ENCODE peak calls at places on chromosomes 2 and 18, in ten cellular contexts. M is WERI-Rb-1, K is tibial artery, G is prostate gland, I is IMR-90, N is AG04450, D is GM23338, Z is BJ, S is heart right ventricle, B is dorsolateral prefrontal cortex. Q is an unnamed sample. For H3K27me3, the result is how much of the 10 kb centered on the place peaks cover.

GRCh38 chr2:16318474-16319195 is 347.0 kb downstream of the CYRIA start:
- DNase-seq in M (peak), K (no peak), G (no peak), I (no peak), N (no peak), D (peak), Z (no peak), S (no peak), B (no peak), Q (peak)

GRCh38 chr2:3343012-3343411 is 34.6 kb downstream of the EIPR1 start:
- DNase-seq in M (no peak), K (no peak), G (peak), I (no peak), N (no peak), D (no peak), Z (no peak), S (no peak), B (no peak), Q (no peak)

GRCh38 chr2:64325852-64326577 is 127.9 kb upstream of the LGALSL start:
- DNase-seq in M (peak), K (no peak), G (no peak), I (no peak), N (no peak), D (no peak), Z (no peak), S (no peak), B (no peak), Q (no peak)

GRCh38 chr2:10824191-10824590 is 11.6 kb upstream of the PDIA6 start:
- DNase-seq in M (no peak), K (no peak), G (no peak), I (no peak), N (no peak), D (no peak), Z (no peak), S (no peak), B (no peak), Q (no peak)

GRCh38 chr2:214019973-214020345 is 390.9 kb upstream of the VWC2L start:
- DNase-seq in M (no peak), K (no peak), G (no peak), I (no peak), N (no peak), D (no peak), Z (no peak), S (no peak), B (no peak), Q (no peak)

GRCh38 chr2:238106698-238107524 is 6.8 kb downstream of the ESPNL start:
- DNase-seq in M (peak), K (peak), G (no peak), I (no peak), N (no peak), D (peak), Z (no peak), S (no peak), B (peak), Q (peak)

GRCh38 chr2:28233070-28233718 is 159.5 kb upstream of the FOSL2 start:
- DNase-seq in M (no peak), K (no peak), G (no peak), I (peak), N (no peak), D (no peak), Z (no peak), S (no peak), B (no peak), Q (no peak)

GRCh38 chr2:230908595-230909191 is 16.3 kb downstream of the GPR55 start:
- DNase-seq in M (no peak), K (no peak), G (no peak), I (peak), N (peak), D (no peak), Z (peak), S (no peak), B (no peak), Q (no peak)

GRCh38 chr2:44638649-44639048 is 276.9 kb downstream of the CAMKMT start:
- DNase-seq in M (no peak), K (no peak), G (no peak), I (no peak), N (no peak), D (peak), Z (no peak), S (peak), B (no peak), Q (no peak)

GRCh38 chr2:96860065-96861029 is 2.5 kb upstream of the ANKRD39 start:
- DNase-seq in M (no peak), K (no peak), G (no peak), I (no peak), N (no peak), D (no peak), Z (no peak), S (no peak), B (no peak), Q (no peak)

DNA sequence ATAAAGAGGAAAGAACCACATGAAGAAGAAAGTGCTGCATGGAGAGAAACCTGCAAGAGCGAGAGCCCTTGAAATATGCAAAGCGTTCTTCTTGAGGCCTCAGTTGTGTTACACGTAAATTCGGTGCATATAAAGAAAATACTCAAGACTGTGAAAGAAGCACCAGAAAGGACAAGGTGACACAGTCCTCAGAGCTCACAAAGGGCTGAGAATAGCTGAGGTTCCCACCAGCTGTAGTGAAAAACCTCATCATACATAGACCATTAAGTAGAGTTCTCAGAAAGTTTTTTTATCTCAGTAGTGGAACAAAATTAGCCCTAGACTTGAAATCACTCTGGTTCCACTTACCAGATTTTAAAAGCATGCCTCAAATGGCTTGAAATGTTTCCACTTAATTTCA is 980.7 kb upstream of the CRIM1 start:
- DNase-seq in M (no peak), K (no peak), G (no peak), I (no peak), N (no peak), D (no peak), Z (no peak), S (no peak), B (no peak), Q (no peak)
- H3K27me3 ChIP-seq in M (under half), K (under half), G (under half), I (under half), N (under half), D (under half), Z (under half), S (under half), B (under half), Q (under half)

DNA sequence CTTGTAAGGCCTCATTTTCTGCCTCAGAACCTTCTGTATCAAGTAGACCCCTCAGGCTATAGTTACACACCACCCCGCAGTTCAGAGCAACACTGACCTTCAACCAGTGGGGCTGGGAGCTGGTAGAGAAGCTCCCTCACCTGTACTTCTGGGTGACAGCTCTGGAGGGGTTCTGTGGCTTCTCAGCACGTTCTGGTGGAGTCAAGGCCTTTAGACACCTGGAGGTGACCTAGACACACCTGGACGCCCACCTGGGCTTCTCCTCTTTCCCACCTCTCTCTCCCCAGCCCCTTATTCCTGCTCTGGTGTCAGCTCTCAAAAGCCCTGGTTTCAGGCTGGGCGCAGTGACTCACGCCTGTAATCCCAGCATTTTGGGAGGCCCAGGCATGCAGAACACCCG is 7.3 kb upstream of the CIB4 start:
- DNase-seq in M (peak), K (no peak), G (no peak), I (no peak), N (no peak), D (no peak), Z (no peak), S (no peak), B (no peak), Q (no peak)
- H3K27me3 ChIP-seq in M (under half), K (under half), G (under half), I (half or more), N (half or more), D (under half), Z (under half), S (under half), B (under half), Q (under half)

DNA sequence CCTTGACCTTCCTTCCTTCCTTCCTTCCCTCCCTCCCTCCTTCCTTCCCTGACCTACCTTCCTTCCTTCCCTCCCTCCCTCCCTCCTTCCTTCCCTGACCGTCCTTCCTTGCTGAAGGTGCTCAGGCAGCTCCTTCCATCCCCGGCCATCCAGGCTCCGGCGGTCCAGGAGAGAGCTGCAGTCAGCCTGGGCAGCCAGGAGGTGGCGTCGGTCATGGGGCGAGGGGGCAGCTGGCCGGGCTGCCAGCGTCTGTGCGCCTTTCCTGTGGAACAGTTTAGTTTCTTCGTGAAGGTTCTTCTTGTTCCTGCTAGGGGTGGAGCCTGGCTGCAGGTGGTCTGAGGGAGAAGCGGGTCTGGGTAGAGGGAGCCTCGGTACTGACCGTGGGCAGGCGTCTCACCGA is 15.7 kb downstream of the GPR35 start:
- DNase-seq in M (peak), K (no peak), G (no peak), I (no peak), N (no peak), D (peak), Z (no peak), S (no peak), B (no peak), Q (peak)
- H3K27me3 ChIP-seq in M (under half), K (under half), G (under half), I (under half), N (under half), D (under half), Z (under half), S (under half), B (under half), Q (under half)

GRCh38 chr2:69815717-69816116 is 13.7 kb upstream of the GMCL1 start:
- DNase-seq in M (no peak), K (no peak), G (no peak), I (no peak), N (no peak), D (no peak), Z (no peak), S (no peak), B (no peak), Q (peak)
- H3K27me3 ChIP-seq in M (under half), K (under half), G (under half), I (under half), N (under half), D (under half), Z (under half), S (under half), B (under half), Q (under half)

DNA sequence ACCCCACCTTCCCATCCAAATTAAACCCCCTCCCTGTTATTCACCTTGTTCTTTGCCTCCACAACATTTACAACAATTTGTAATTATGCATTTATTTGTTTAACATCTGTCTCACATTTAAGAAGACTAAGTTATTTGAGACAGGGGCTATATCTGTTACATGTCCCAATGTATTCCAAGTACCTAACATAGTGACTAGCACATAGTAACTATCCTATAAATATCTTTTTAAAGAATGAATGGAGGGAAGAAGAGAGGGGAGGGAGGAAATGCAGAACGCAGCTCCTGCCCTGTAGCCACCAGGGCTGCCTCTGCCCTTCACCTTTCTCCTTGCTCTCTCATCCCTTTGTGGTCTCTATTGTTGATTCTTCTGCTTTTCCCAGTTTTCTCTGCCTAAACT is 40.6 kb downstream of the HDHD2 start:
- DNase-seq in M (no peak), K (no peak), G (no peak), I (no peak), N (no peak), D (no peak), Z (no peak), S (no peak), B (no peak), Q (no peak)
- H3K27me3 ChIP-seq in M (under half), K (under half), G (under half), I (under half), N (under half), D (under half), Z (under half), S (under half), B (under half), Q (under half)

GRCh38 chr2:42135381-42136312 is 33.5 kb upstream of the EML4 start:
- DNase-seq in M (no peak), K (no peak), G (no peak), I (no peak), N (no peak), D (no peak), Z (no peak), S (no peak), B (no peak), Q (no peak)

GRCh38 chr2:42140501-42140900 is 28.7 kb upstream of the EML4 start:
- DNase-seq in M (no peak), K (no peak), G (no peak), I (no peak), N (no peak), D (no peak), Z (no peak), S (no peak), B (no peak), Q (no peak)

GRCh38 chr2:42136832-42137821 is 32.0 kb upstream of the EML4 start:
- DNase-seq in M (no peak), K (no peak), G (no peak), I (no peak), N (no peak), D (no peak), Z (no peak), S (no peak), B (no peak), Q (no peak)

GRCh38 chr2:42139141-42139540 is 30.0 kb upstream of the EML4 start:
- DNase-seq in M (no peak), K (no peak), G (no peak), I (no peak), N (no peak), D (no peak), Z (no peak), S (no peak), B (no peak), Q (no peak)

DNA sequence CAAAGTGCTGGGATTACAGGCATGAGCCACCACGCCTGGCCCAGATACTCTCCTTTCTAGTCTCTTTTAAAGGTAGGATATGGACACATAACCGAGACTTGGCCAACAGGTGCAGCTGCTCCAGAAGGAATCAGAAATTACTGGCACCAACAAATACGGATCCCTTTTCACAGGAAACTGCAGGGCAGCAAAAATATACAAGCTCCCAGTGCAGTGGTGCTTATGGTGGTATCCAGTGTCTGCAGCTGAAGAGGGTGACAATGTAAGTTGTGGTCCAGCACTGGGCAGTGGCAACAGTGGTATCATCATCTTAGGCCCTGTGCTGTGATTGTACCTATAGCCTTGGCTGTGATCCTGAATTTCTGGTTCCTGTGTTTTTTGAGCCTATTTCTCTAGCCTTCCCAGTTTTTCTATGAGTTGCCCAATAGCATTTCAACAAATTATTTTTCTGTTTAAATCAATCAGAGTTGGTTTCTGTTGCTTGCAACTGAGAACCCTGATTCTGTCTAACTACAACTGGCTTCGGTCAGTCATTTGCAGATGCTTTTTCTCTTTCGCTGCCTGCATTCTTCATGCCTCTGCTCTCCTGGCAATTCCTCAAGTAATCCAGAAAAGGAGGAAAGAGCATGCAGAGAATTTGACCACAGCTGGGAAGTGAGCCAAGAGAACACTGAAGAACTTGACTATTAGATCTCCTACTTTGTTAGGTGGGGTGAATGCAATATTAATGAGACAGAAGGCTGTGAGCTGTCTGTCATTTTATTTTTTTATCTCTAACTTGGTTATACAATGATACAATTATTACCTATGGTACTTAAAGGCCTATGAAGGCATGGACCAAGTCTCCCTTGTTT is 30.8 kb upstream of the EML4 start:
- DNase-seq in M (no peak), K (no peak), G (peak), I (peak), N (peak), D (no peak), Z (peak), S (peak), B (no peak), Q (no peak)
- H3K27me3 ChIP-seq in M (under half), K (under half), G (under half), I (under half), N (under half), D (under half), Z (under half), S (under half), B (under half), Q (under half)

DNA sequence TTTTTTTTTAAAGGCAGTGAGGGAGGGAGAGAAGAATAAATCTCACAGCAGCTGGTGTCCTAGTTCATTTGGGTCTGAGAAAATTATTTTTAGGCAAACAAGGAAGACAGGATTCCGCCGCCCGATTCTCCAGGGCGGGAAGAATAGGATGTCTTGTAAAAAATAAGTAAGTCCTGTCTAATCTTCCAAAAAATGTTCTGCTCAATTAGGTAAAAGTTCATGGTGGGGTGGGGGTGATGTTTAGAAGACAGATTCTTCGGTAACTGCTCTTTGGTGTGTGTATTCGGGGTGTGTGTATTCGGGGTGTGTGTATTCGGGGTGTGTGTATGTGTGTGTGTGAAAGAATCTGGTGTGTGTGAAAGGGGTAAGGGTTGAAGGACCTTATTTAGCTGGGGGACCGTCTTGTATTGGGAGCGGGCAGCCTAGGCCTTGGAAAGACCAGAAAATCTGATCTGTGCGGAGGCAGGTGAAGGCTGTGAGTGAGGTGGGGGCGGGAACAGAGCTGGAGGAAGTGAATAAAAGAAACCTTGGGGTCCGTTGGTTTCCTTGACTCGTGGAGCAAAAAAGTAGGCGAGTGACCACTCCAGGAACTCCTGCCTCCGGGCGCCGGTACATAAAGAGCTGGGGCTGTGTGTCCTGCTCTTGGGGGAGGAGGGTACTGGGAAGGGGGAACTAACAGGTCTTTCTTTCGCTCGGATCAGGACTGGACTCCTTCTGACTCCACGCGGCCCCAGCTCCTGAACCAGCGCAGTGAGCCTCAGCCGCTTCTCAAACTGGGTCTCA is 4.4 kb upstream of the PAX3 start:
- DNase-seq in M (no peak), K (no peak), G (no peak), I (no peak), N (no peak), D (peak), Z (no peak), S (no peak), B (no peak), Q (peak)
- H3K27me3 ChIP-seq in M (half or more), K (under half), G (half or more), I (half or more), N (half or more), D (half or more), Z (under half), S (half or more), B (half or more), Q (half or more)

GRCh38 chr18:22176282-22176621 is 6.9 kb downstream of the GATA6 start:
- DNase-seq in M (no peak), K (no peak), G (no peak), I (no peak), N (no peak), D (no peak), Z (no peak), S (no peak), B (no peak), Q (no peak)
- H3K27me3 ChIP-seq in M (half or more), K (under half), G (under half), I (under half), N (under half), D (half or more), Z (under half), S (under half), B (under half), Q (half or more)